ENCODE peak calls at places on chromosomes 2 and 18, in four cellular contexts. J is cardiac muscle cell, K is T-helper 17 cell, S is thoracic aorta. W is an unnamed sample. For H3K9me3, the result is how much of the 10 kb centered on the place peaks cover.

GRCh38 chr2:216300921-216301320 is 71.4 kb downstream of the MARCHF4 start:
- DNase-seq in J (no peak), K (no peak), S (no peak), W (no peak)

GRCh38 chr2:121052507-121052906 is 232.5 kb downstream of the TFCP2L1 start:
- DNase-seq in J (no peak), K (no peak), S (no peak), W (no peak)

GRCh38 chr2:238338710-238339394 is 18.5 kb downstream of the TRAF3IP1 start:
- DNase-seq in J (no peak), K (no peak), S (no peak), W (no peak)

GRCh38 chr2:96085541-96086355 is 30.6 kb downstream of the ADRA2B start:
- DNase-seq in J (no peak), K (no peak), S (no peak), W (no peak)

GRCh38 chr2:79369127-79369526 is 143.7 kb upstream of the CTNNA2 start:
- DNase-seq in J (no peak), K (no peak), S (no peak), W (no peak)

GRCh38 chr18:75130591-75131274 is 78.2 kb downstream of the PTGR3 start:
- DNase-seq in J (peak), K (no peak), S (no peak), W (no peak)

GRCh38 chr18:54360406-54360805 is 2.7 kb downstream of the C18orf54 start:
- DNase-seq in J (peak), K (no peak), S (no peak), W (no peak)

GRCh38 chr2:138274421-138275291 is 226.9 kb upstream of the SPOPL start:
- DNase-seq in J (peak), K (no peak), S (no peak), W (no peak)

GRCh38 chr2:17195016-17195415 is 323.2 kb downstream of the RAD51AP2 start:
- DNase-seq in J (no peak), K (no peak), S (no peak), W (no peak)

GRCh38 chr2:240395448-240395847 is 40.0 kb upstream of the GPC1 start:
- DNase-seq in J (no peak), K (no peak), S (no peak), W (no peak)

GRCh38 chr2:30267576-30267975 is 36.2 kb downstream of the LBH start:
- DNase-seq in J (no peak), K (no peak), S (no peak), W (no peak)

GRCh38 chr2:73987109-73987947 is 2.6 kb downstream of the TET3 start:
- DNase-seq in J (peak), K (peak), S (no peak), W (peak)

GRCh38 chr2:241649414-241649813 is 11.9 kb downstream of the ATG4B start:
- DNase-seq in J (no peak), K (no peak), S (no peak), W (no peak)

GRCh38 chr2:108492364-108492763 is 41.9 kb upstream of the LIMS1 start:
- DNase-seq in J (peak), K (no peak), S (no peak), W (no peak)

GRCh38 chr2:34408100-34408499 is 809.0 kb upstream of the FAM98A start:
- DNase-seq in J (no peak), K (no peak), S (no peak), W (no peak)

GRCh38 chr2:6845312-6845711 is 20.4 kb downstream of the CMPK2 start:
- DNase-seq in J (peak), K (no peak), S (no peak), W (no peak)
- H3K9me3 ChIP-seq in J (under half), K (under half), S (half or more), W (under half)

GRCh38 chr18:903703-904102 is 968 bp upstream of the ADCYAP1 start:
- DNase-seq in J (peak), K (no peak), S (no peak), W (peak)

GRCh38 chr18:906416-907170 is 1.9 kb downstream of the ADCYAP1 start:
- DNase-seq in J (no peak), K (no peak), S (no peak), W (peak)

GRCh38 chr18:904135-905090 is at the start of gene ADCYAP1:
- DNase-seq in J (no peak), K (no peak), S (no peak), W (no peak)

GRCh38 chr18:905948-906415 is 1.3 kb downstream of the ADCYAP1 start:
- DNase-seq in J (no peak), K (no peak), S (no peak), W (no peak)

GRCh38 chr18:905307-905947 is 756 bp downstream of the ADCYAP1 start:
- DNase-seq in J (no peak), K (no peak), S (no peak), W (no peak)
- H3K9me3 ChIP-seq in J (under half), K (under half), S (under half), W (under half)

DNA sequence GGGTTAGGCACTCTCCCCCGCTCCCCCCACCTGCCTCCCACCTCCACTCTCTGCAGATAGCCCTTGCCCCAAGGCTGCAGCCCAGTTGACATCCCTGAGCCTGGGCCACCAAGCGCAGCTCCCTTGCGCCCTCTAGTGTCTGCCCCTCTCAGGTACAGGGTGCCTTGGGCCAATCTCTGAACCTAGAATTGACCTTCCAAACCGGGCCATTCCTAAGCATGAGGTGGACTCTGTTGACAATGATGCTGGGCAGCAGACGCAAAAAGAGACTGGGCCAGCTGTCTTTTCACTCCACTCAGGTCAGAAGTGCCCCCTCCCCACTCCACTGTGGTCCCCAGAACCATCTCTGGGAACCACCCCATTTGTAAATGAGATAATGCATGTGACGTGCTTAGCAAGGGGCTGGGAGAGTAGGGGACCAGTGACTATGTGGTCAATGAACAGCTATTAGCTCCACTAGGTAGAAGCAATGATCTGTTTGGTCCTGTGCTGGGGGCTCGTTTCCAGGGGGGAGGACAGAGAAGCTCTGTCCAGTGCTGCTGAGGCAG is 43.3 kb upstream of the PLB1 start:
- DNase-seq in J (peak), K (peak), S (no peak), W (peak)
- H3K9me3 ChIP-seq in J (under half), K (under half), S (under half), W (under half)

DNA sequence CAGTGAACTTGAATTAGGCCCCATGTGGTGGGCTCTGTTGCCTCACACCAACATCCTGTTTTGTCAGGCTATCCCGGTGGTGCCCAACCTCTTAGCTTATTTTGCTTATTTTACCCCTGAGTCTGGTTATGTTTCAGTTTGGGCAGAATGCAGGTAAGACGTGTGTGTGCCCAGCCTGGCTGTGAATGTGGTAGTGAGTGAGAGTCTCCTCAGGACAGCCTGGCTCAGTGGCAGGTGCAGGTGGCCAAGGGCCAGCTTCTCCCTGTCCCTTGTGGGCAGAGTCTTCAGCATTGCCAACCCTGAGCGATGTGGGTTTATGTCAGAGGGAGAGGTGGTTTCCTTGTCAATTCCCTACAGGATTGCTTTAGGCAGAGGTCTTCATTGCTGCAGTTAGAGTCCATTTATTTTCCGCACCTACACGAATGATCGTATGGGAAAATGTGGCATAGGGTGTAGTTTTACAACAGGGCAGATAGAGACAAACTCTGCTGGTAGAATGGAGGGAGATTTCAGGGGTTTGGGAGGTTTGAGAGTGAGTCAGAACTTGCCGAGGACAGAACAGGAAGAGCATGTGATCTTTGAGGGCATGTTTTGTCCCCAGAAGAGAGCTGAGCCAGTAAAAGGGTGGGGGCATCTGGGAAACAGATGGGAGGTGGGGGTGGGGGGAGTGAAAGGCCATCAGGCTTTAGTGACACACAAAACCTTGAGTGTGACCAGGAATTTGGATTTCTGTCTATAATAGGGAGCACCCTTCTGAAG is 156.1 kb upstream of the CELF4 start:
- DNase-seq in J (peak), K (no peak), S (no peak), W (no peak)
- H3K9me3 ChIP-seq in J (under half), K (under half), S (under half), W (under half)

GRCh38 chr18:71233177-71233576 is 944.3 kb downstream of the SOCS6 start:
- DNase-seq in J (no peak), K (no peak), S (no peak), W (no peak)
- H3K9me3 ChIP-seq in J (under half), K (under half), S (under half), W (under half)

GRCh38 chr18:79117380-79117779 is 48.2 kb downstream of the ATP9B start:
- DNase-seq in J (peak), K (no peak), S (no peak), W (no peak)
- H3K9me3 ChIP-seq in J (under half), K (under half), S (under half), W (under half)

GRCh38 chr2:125224188-125224587 is 1199.1 kb downstream of the CNTNAP5 start:
- DNase-seq in J (no peak), K (no peak), S (no peak), W (no peak)
- H3K9me3 ChIP-seq in J (under half), K (under half), S (under half), W (under half)

W was measured in HAP-1.